ENCODE peak calls at places on chromosomes 6 and 20, in eight cellular contexts. O, E, A, Z, B, V, X and K are unnamed samples.

GRCh38 chr20:45940469-45940868 is 6.0 kb downstream of the PCIF1 start:
- DNase-seq in O (no peak), E (no peak), A (no peak), Z (no peak), B (no peak), V (no peak), X (no peak), K (no peak)

GRCh38 chr6:160348209-160348551 is at the start of gene SLC22A3:
- DNase-seq in O (peak), E (no peak), A (no peak), Z (no peak), B (peak), V (no peak), X (no peak), K (no peak)

GRCh38 chr20:53718622-53719021 is 125.0 kb upstream of the ZNF217 start:
- DNase-seq in O (no peak), E (no peak), A (no peak), Z (no peak), B (no peak), V (no peak), X (no peak), K (no peak)

GRCh38 chr6:52371656-52372151 is 9.8 kb downstream of the PAQR8 start:
- DNase-seq in O (no peak), E (no peak), A (no peak), Z (no peak), B (no peak), V (no peak), X (no peak), K (no peak)

GRCh38 chr6:137234505-137234863 is 15.3 kb upstream of the IFNGR1 start:
- DNase-seq in O (no peak), E (no peak), A (no peak), Z (no peak), B (no peak), V (peak), X (no peak), K (no peak)

GRCh38 chr6:133286765-133287164 is 45.6 kb downstream of the EYA4 start:
- DNase-seq in O (peak), E (no peak), A (no peak), Z (no peak), B (peak), V (no peak), X (no peak), K (no peak)

GRCh38 chr20:53216856-53217576 is 244.9 kb downstream of the TSHZ2 start:
- DNase-seq in O (peak), E (peak), A (no peak), Z (peak), B (peak), V (peak), X (peak), K (peak)

GRCh38 chr6:79632580-79632979 is 1.5 kb downstream of the SH3BGRL2 start:
- DNase-seq in O (peak), E (no peak), A (no peak), Z (no peak), B (peak), V (no peak), X (no peak), K (no peak)

GRCh38 chr6:97085772-97086171 is 161.2 kb downstream of the KLHL32 start:
- DNase-seq in O (peak), E (no peak), A (no peak), Z (no peak), B (peak), V (peak), X (no peak), K (no peak)

GRCh38 chr20:24795444-24795843 is 153.6 kb upstream of the CST7 start:
- DNase-seq in O (peak), E (no peak), A (no peak), Z (no peak), B (no peak), V (no peak), X (no peak), K (no peak)